ENCODE peak calls at places on chromosomes 6 and 20, in eight cellular contexts. D is PC-3, T is keratinocyte, K is GM23338, Y is mammary epithelial cell, H is astrocyte, M is fibroblast of lung, Z is MM.1S. F is an unnamed sample.

GRCh38 chr6:39347906-39348585 is 25.5 kb upstream of the KCNK16 start:
- DNase-seq in D (peak), T (no peak), K (peak), Y (peak), H (peak), M (peak), Z (peak), F (no peak)

GRCh38 chr6:50884364-50884763 is 65.7 kb downstream of the TFAP2B start:
- DNase-seq in D (no peak), T (no peak), K (no peak), Y (no peak), H (no peak), M (no peak), Z (no peak), F (no peak)

GRCh38 chr6:29099190-29099589 is at the start of gene OR2J1:
- DNase-seq in D (no peak), T (no peak), K (no peak), Y (no peak), H (no peak), M (no peak), Z (no peak), F (no peak)

GRCh38 chr6:30685157-30685976 is 1.1 kb downstream of the PPP1R18 start:
- DNase-seq in D (no peak), T (no peak), K (peak), Y (peak), H (no peak), M (no peak), Z (peak), F (no peak)

GRCh38 chr6:38697846-38698245 is 5.1 kb downstream of the GLO1 start:
- DNase-seq in D (no peak), T (no peak), K (no peak), Y (no peak), H (no peak), M (no peak), Z (no peak), F (no peak)

GRCh38 chr6:44921787-44922186 is 406.3 kb upstream of the RUNX2 start:
- DNase-seq in D (no peak), T (no peak), K (no peak), Y (peak), H (no peak), M (no peak), Z (no peak), F (no peak)

GRCh38 chr6:169172435-169172834 is 81.2 kb downstream of the THBS2 start:
- DNase-seq in D (peak), T (no peak), K (no peak), Y (peak), H (peak), M (peak), Z (no peak), F (peak)

GRCh38 chr6:141658721-141659120 is 474.0 kb upstream of the GJE1 start:
- DNase-seq in D (no peak), T (no peak), K (no peak), Y (peak), H (no peak), M (no peak), Z (no peak), F (no peak)

GRCh38 chr6:122286512-122286911 is 112.9 kb upstream of the HSF2 start:
- DNase-seq in D (no peak), T (no peak), K (no peak), Y (no peak), H (no peak), M (no peak), Z (no peak), F (no peak)

GRCh38 chr6:34154668-34155447 is 9.0 kb upstream of the GRM4 start:
- DNase-seq in D (peak), T (no peak), K (peak), Y (no peak), H (peak), M (peak), Z (peak), F (no peak)

GRCh38 chr6:159360306-159360705 is 191.1 kb downstream of the FNDC1 start:
- DNase-seq in D (no peak), T (no peak), K (no peak), Y (no peak), H (no peak), M (no peak), Z (no peak), F (no peak)

GRCh38 chr6:113723182-113723581 is 134.0 kb upstream of the MARCKS start:
- DNase-seq in D (no peak), T (no peak), K (no peak), Y (no peak), H (no peak), M (no peak), Z (no peak), F (no peak)

GRCh38 chr6:129501401-129502051 is 208.5 kb downstream of the ARHGAP18 start:
- DNase-seq in D (peak), T (peak), K (peak), Y (peak), H (peak), M (peak), Z (peak), F (peak)

GRCh38 chr6:18053071-18053475 is 65.6 kb upstream of the KIF13A start:
- DNase-seq in D (no peak), T (no peak), K (no peak), Y (peak), H (no peak), M (no peak), Z (no peak), F (peak)

GRCh38 chr20:48633620-48634257 is 194.1 kb downstream of the PREX1 start:
- DNase-seq in D (no peak), T (no peak), K (no peak), Y (no peak), H (no peak), M (no peak), Z (no peak), F (no peak)

GRCh38 chr20:11140359-11140758 is 466.6 kb upstream of the JAG1 start:
- DNase-seq in D (peak), T (peak), K (no peak), Y (peak), H (peak), M (peak), Z (no peak), F (no peak)

GRCh38 chr6:128605961-128606360 is 85.6 kb upstream of the PTPRK start:
- DNase-seq in D (no peak), T (peak), K (no peak), Y (peak), H (peak), M (peak), Z (no peak), F (no peak)

GRCh38 chr6:37005061-37005810 is at the start of gene FGD2:
- DNase-seq in D (no peak), T (no peak), K (no peak), Y (no peak), H (no peak), M (no peak), Z (no peak), F (no peak)

GRCh38 chr20:16257813-16258430 is 315.3 kb downstream of the KIF16B start:
- DNase-seq in D (no peak), T (no peak), K (no peak), Y (no peak), H (no peak), M (no peak), Z (no peak), F (no peak)

GRCh38 chr6:64831680-64832079 is 875.3 kb downstream of the EYS start:
- DNase-seq in D (no peak), T (no peak), K (no peak), Y (no peak), H (no peak), M (peak), Z (no peak), F (no peak)

GRCh38 chr6:11525468-11526155 is 11.9 kb upstream of the TMEM170B start:
- DNase-seq in D (peak), T (no peak), K (no peak), Y (no peak), H (no peak), M (no peak), Z (no peak), F (no peak)

GRCh38 chr20:59598625-59599310 is 5.6 kb upstream of the PHACTR3 start:
- DNase-seq in D (peak), T (no peak), K (peak), Y (peak), H (no peak), M (no peak), Z (peak), F (peak)

GRCh38 chr20:59985864-59986263 is 27.6 kb downstream of the CDH26 start:
- DNase-seq in D (peak), T (no peak), K (peak), Y (no peak), H (no peak), M (no peak), Z (no peak), F (no peak)

GRCh38 chr6:107128577-107128976 is 13.3 kb upstream of the BEND3 start:
- DNase-seq in D (no peak), T (no peak), K (no peak), Y (no peak), H (no peak), M (peak), Z (no peak), F (no peak)

GRCh38 chr6:159390384-159390783 is 221.2 kb downstream of the FNDC1 start:
- DNase-seq in D (no peak), T (no peak), K (no peak), Y (no peak), H (peak), M (peak), Z (no peak), F (no peak)

GRCh38 chr6:157954150-157955117 is 27.2 kb upstream of the SYNJ2 start:
- DNase-seq in D (peak), T (no peak), K (peak), Y (peak), H (no peak), M (peak), Z (no peak), F (peak)

GRCh38 chr6:140256213-140256612 is 881.8 kb upstream of the CITED2 start:
- DNase-seq in D (no peak), T (no peak), K (peak), Y (peak), H (peak), M (peak), Z (no peak), F (no peak)

GRCh38 chr6:42782689-42783176 is 881 bp downstream of the BICRAL start:
- DNase-seq in D (peak), T (no peak), K (peak), Y (peak), H (peak), M (peak), Z (peak), F (peak)

GRCh38 chr6:42783876-42784738 is 2.3 kb downstream of the BICRAL start:
- DNase-seq in D (peak), T (no peak), K (no peak), Y (no peak), H (no peak), M (peak), Z (no peak), F (no peak)

GRCh38 chr6:42783177-42783875 is 1.5 kb downstream of the BICRAL start:
- DNase-seq in D (peak), T (no peak), K (peak), Y (peak), H (peak), M (peak), Z (peak), F (no peak)

GRCh38 chr6:42781546-42781810 is 374 bp upstream of the BICRAL start:
- DNase-seq in D (no peak), T (no peak), K (no peak), Y (no peak), H (peak), M (peak), Z (no peak), F (no peak)

GRCh38 chr6:42781811-42782688 is at the start of gene BICRAL:
- DNase-seq in D (peak), T (no peak), K (peak), Y (peak), H (peak), M (peak), Z (peak), F (peak)
- TF ChIP-seq EZH2 in D (no peak), T (no peak), K (no peak), Y (no peak), H (no peak), M (no peak), Z (no peak), F (no peak)

DNA sequence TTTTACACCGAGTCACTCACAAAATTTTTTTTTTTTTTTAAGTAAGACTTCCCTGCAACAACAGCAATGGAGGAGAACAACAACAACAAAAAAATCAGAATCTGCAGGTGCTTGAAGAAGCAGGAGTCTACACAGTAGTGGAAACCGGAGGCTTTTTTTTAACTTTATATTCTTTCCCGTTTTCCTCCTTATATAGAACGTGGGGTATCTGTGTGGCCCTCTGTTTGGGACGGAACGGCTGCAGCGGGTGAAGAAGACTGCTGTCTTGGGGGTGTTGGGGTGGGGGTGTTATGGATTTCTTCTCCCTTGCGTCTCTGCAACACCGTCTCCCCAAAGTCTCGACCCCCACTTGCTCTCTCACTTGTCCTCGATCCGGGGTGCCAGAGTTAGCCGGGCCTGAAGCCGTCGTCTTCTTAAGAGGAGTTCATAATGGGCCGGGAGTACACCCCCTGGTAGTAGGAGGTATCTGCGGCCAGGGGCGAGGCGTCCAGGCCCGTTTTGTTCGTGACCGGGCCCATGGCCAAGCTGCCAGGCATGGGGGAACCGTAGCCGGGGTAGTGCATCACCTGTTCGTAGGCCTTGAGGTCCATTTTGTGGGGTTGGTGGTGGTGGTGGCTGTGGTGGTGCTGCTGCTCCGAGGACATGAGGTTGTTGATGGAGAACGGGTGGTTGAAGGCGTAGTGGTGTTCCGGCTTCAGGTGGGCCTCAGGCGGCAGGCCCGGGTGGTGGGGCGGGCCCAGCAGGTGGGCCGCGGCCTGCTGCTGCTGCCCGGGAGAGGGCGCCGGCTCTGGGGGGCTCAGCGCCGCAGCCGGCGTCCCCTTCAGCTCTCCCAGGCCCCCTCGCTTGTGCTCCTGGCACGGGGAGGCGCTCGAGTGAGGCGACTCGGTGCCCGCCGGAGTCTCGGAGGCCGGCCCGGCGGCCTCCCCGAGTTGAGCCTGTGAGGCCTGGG is 2.7 kb downstream of the FOXA2 start:
- DNase-seq in D (no peak), T (no peak), K (peak), Y (no peak), H (no peak), M (no peak), Z (no peak), F (no peak)
- TF ChIP-seq EZH2 in D (no peak), T (no peak), K (peak), Y (peak), H (no peak), M (no peak), Z (no peak), F (no peak)

DNA sequence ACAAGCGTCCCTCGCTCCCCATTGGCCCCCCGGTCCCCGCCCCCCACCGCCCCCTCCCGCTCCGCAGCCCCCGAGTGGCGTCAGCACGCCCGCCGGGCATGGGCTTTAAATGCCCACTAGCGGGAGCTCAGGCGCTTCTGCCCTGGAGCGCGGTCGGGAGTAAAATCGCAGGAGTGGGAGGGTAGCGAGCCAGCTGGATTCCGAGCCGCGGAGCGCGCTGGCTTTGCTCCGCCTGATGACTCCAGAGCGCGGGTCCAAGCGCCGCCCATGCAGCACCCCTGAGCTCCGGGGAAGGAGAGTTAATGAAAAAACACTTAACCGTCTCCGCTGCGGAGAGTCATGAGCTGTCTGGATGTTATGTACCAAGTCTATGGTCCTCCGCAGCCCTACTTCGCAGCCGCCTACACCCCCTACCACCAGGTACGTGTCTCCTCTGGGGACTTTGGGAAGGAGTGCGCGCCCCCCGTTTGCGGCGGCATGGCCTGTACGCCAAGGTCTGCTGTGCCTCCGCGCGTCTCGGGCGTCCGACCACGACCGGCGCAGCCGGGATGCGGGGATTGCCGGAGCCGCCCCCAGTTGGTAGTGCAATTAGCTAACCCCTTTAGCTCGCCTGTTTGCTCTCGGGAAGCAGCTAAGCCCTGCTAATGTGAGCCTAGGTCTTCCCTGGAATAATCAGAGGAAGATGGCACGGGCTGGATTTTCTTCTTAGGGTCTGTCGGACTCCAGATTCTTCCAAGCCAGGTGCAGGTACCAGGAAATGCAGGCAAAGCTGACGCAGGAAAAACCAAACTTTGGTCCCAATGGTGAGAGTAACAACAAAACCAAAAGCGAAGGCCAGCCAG is at the start of gene VGLL2:
- DNase-seq in D (no peak), T (no peak), K (peak), Y (peak), H (peak), M (peak), Z (peak), F (no peak)
- TF ChIP-seq EZH2 in D (no peak), T (peak), K (peak), Y (peak), H (peak), M (peak), Z (no peak), F (no peak)

GRCh38 chr6:123398072-123398471 is 238.7 kb downstream of the TRDN start:
- DNase-seq in D (no peak), T (no peak), K (no peak), Y (no peak), H (no peak), M (no peak), Z (no peak), F (no peak)

DNA sequence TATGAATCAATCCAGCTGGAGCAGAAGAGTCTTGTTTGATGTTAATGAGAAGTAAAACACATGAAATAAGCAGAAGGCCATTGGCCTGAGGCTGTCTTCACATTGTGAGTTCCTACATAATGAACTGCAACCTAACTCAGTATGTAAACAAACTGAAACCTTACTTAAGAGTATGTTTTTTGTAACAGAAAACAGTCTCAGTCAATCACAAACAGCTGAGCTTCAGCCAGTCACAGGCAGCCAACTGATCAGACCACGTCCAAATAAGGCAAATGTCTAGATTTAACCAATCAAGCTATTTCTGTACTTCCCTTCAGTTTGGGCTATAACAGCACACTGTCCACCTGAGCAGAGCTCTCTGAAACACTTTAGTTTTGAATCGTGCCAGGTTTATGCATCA is 234.7 kb downstream of the TRDN start:
- DNase-seq in D (no peak), T (no peak), K (peak), Y (no peak), H (no peak), M (no peak), Z (peak), F (no peak)
- TF ChIP-seq EZH2 in D (no peak), T (no peak), K (no peak), Y (no peak), H (no peak), M (no peak), Z (no peak), F (no peak)

GRCh38 chr6:166563805-166564204 is 22.7 kb downstream of the RAMACL start:
- DNase-seq in D (no peak), T (no peak), K (no peak), Y (no peak), H (no peak), M (no peak), Z (no peak), F (no peak)
- TF ChIP-seq EZH2 in D (no peak), T (no peak), K (no peak), Y (no peak), H (no peak), M (no peak), Z (no peak), F (no peak)